ENCODE peak calls at places on chromosomes 7 and 10, in six cellular contexts. One of them, this sample, is unnamed.

GRCh38 chr10:113007343-113007771 is 57.3 kb downstream of the TCF7L2 start:
- DNase-seq in NCI-H2081: no peak
- DNase-seq in A172: no peak
- DNase-seq in dorsolateral prefrontal cortex: no peak
- DNase-seq in sciatic nerve: no peak
- DNase-seq in heart left ventricle: no peak
- DNase-seq in this sample: no peak

GRCh38 chr10:97810476-97810875 is 38.7 kb upstream of the SFRP5 start:
- DNase-seq in NCI-H2081: no peak
- DNase-seq in A172: peak; percentile 70
- DNase-seq in dorsolateral prefrontal cortex: no peak
- DNase-seq in sciatic nerve: no peak
- DNase-seq in heart left ventricle: no peak
- DNase-seq in this sample: no peak

GRCh38 chr10:96023168-96023567 is 20.2 kb upstream of the CCNJ start:
- DNase-seq in NCI-H2081: no peak
- DNase-seq in A172: no peak
- DNase-seq in dorsolateral prefrontal cortex: no peak
- DNase-seq in sciatic nerve: no peak
- DNase-seq in heart left ventricle: no peak
- DNase-seq in this sample: no peak

GRCh38 chr7:146208484-146208883 is 91.9 kb downstream of the CNTNAP2 start:
- DNase-seq in NCI-H2081: no peak
- DNase-seq in A172: no peak
- DNase-seq in dorsolateral prefrontal cortex: no peak
- DNase-seq in sciatic nerve: no peak
- DNase-seq in heart left ventricle: no peak
- DNase-seq in this sample: no peak

GRCh38 chr7:123867220-123867619 is 22.3 kb downstream of the HYAL4 start:
- DNase-seq in NCI-H2081: no peak
- DNase-seq in A172: no peak
- DNase-seq in dorsolateral prefrontal cortex: no peak
- DNase-seq in sciatic nerve: no peak
- DNase-seq in heart left ventricle: no peak
- DNase-seq in this sample: no peak

GRCh38 chr7:143993924-143994323 is 6.2 kb upstream of the OR6B1 start:
- DNase-seq in NCI-H2081: no peak
- DNase-seq in A172: no peak
- DNase-seq in dorsolateral prefrontal cortex: no peak
- DNase-seq in sciatic nerve: no peak
- DNase-seq in heart left ventricle: no peak
- DNase-seq in this sample: no peak

GRCh38 chr7:3151784-3152183 is 108.1 kb upstream of the CARD11 start:
- DNase-seq in NCI-H2081: no peak
- DNase-seq in A172: no peak
- DNase-seq in dorsolateral prefrontal cortex: no peak
- DNase-seq in sciatic nerve: no peak
- DNase-seq in heart left ventricle: no peak
- DNase-seq in this sample: no peak

GRCh38 chr7:107933386-107934013 is 42.5 kb downstream of the DLD start:
- DNase-seq in NCI-H2081: no peak
- DNase-seq in A172: no peak
- DNase-seq in dorsolateral prefrontal cortex: no peak
- DNase-seq in sciatic nerve: no peak
- DNase-seq in heart left ventricle: no peak
- DNase-seq in this sample: no peak

GRCh38 chr10:78630944-78631838 is 437.6 kb upstream of the ZMIZ1 start:
- DNase-seq in NCI-H2081: no peak
- DNase-seq in A172: peak; percentile 16
- DNase-seq in dorsolateral prefrontal cortex: no peak
- DNase-seq in sciatic nerve: no peak
- DNase-seq in heart left ventricle: no peak
- DNase-seq in this sample: no peak

GRCh38 chr7:10974717-10975032 is 1.0 kb downstream of the PHF14 start:
- DNase-seq in NCI-H2081: no peak
- DNase-seq in A172: no peak
- DNase-seq in dorsolateral prefrontal cortex: no peak
- DNase-seq in sciatic nerve: no peak
- DNase-seq in heart left ventricle: no peak
- DNase-seq in this sample: no peak

GRCh38 chr7:103856929-103857328 is 132.5 kb downstream of the RELN start:
- DNase-seq in NCI-H2081: no peak
- DNase-seq in A172: no peak
- DNase-seq in dorsolateral prefrontal cortex: no peak
- DNase-seq in sciatic nerve: no peak
- DNase-seq in heart left ventricle: no peak
- DNase-seq in this sample: no peak

GRCh38 chr10:124672181-124672638 is 72.0 kb downstream of the FAM53B start:
- DNase-seq in NCI-H2081: no peak
- DNase-seq in A172: no peak
- DNase-seq in dorsolateral prefrontal cortex: peak; percentile 77
- DNase-seq in sciatic nerve: no peak
- DNase-seq in heart left ventricle: no peak
- DNase-seq in this sample: peak; percentile 76

GRCh38 chr10:14356921-14357320 is 26.2 kb upstream of the FRMD4A start:
- DNase-seq in NCI-H2081: no peak
- DNase-seq in A172: peak; percentile 80
- DNase-seq in dorsolateral prefrontal cortex: no peak
- DNase-seq in sciatic nerve: no peak
- DNase-seq in heart left ventricle: no peak
- DNase-seq in this sample: no peak

GRCh38 chr7:117219485-117219884 is 103.4 kb downstream of the WNT2 start:
- DNase-seq in NCI-H2081: no peak
- DNase-seq in A172: no peak
- DNase-seq in dorsolateral prefrontal cortex: no peak
- DNase-seq in sciatic nerve: no peak
- DNase-seq in heart left ventricle: no peak
- DNase-seq in this sample: no peak

GRCh38 chr10:71981024-71981867 is 17.1 kb downstream of the CHST3 start:
- DNase-seq in NCI-H2081: no peak
- DNase-seq in A172: peak; percentile 53
- DNase-seq in dorsolateral prefrontal cortex: peak; percentile 92
- DNase-seq in sciatic nerve: peak; percentile 56
- DNase-seq in heart left ventricle: no peak
- DNase-seq in this sample: peak; percentile 79

GRCh38 chr10:92517034-92517655 is 56.7 kb downstream of the IDE start:
- DNase-seq in NCI-H2081: peak; percentile 35
- DNase-seq in A172: peak; percentile 65
- DNase-seq in dorsolateral prefrontal cortex: peak; percentile 32
- DNase-seq in sciatic nerve: peak; percentile 72
- DNase-seq in heart left ventricle: no peak
- DNase-seq in this sample: peak; percentile 68

GRCh38 chr10:72008096-72008933 is 44.1 kb downstream of the CHST3 start:
- DNase-seq in NCI-H2081: no peak
- DNase-seq in A172: no peak
- DNase-seq in dorsolateral prefrontal cortex: no peak
- DNase-seq in sciatic nerve: no peak
- DNase-seq in heart left ventricle: no peak
- DNase-seq in this sample: no peak